ENCODE peak calls at places on chromosomes 2 and 18, in seven cellular contexts. U, D, O, A, K, W and F are unnamed samples.

GRCh38 chr2:216281316-216281715 is 91.0 kb downstream of the MARCHF4 start:
- DNase-seq in O (no peak), A (no peak), D (no peak), U (no peak), W (no peak), K (no peak), F (no peak)

GRCh38 chr2:11365096-11365856 is 20.8 kb upstream of the ROCK2 start:
- DNase-seq in O (no peak), K (peak; percentile 47), U (no peak), W (no peak), D (no peak), A (no peak), F (no peak)

GRCh38 chr2:45759310-45759851 is 107.9 kb downstream of the PRKCE start:
- DNase-seq in A (no peak), D (no peak), W (no peak), K (no peak), U (no peak), O (no peak), F (no peak)

GRCh38 chr18:58080516-58080915 is 36.5 kb downstream of the NEDD4L start:
- DNase-seq in U (no peak), A (no peak), D (no peak), K (no peak), O (no peak), W (no peak), F (no peak)

GRCh38 chr2:26721267-26722032 is 28.9 kb downstream of the KCNK3 start:
- DNase-seq in W (peak; percentile 86), U (no peak), K (no peak), O (no peak), D (no peak), A (no peak), F (no peak)

GRCh38 chr2:29606105-29606871 is 315.1 kb downstream of the ALK start:
- DNase-seq in U (no peak), W (no peak), D (peak; percentile 87), K (no peak), O (no peak), A (no peak), F (no peak)

GRCh38 chr18:159037-159652 is 788 bp downstream of the USP14 start:
- DNase-seq in U (no peak), K (no peak), W (no peak), A (no peak), D (no peak), O (no peak), F (no peak)

GRCh38 chr2:198127627-198128026 is 323.2 kb downstream of the PLCL1 start:
- DNase-seq in U (no peak), D (no peak), W (no peak), K (peak; percentile 29), O (peak; percentile 26), A (peak; percentile 28), F (no peak)

GRCh38 chr2:40072442-40073232 is 293.6 kb upstream of the THUMPD2 start:
- DNase-seq in K (no peak), D (no peak), A (no peak), U (no peak), O (no peak), W (peak; percentile 30), F (no peak)

GRCh38 chr2:12010779-12011178 is 264.3 kb downstream of the LPIN1 start:
- DNase-seq in O (no peak), K (no peak), D (no peak), U (no peak), W (no peak), A (no peak), F (no peak)